ENCODE peak calls at places on chromosomes 16 and 17, in nine cellular contexts. One of them, this sample, is unnamed.

GRCh38 chr16:3503513-3503912 is 2.7 kb downstream of the CLUAP1 start:
- DNase-seq in right cardiac atrium: no peak
- DNase-seq in spleen: peak; percentile 45
- DNase-seq in Peyer's patch: peak; percentile 52
- DNase-seq in cardiac muscle cell: no peak
- DNase-seq in CD4-positive, CD25-positive, alpha-beta regulatory T cell: no peak
- DNase-seq in GM12878: no peak
- DNase-seq in GM12865: peak; percentile 48
- DNase-seq in small intestine: peak; percentile 53
- DNase-seq in this sample: no peak

GRCh38 chr17:744937-745336 is 7.1 kb downstream of the GEMIN4 start:
- DNase-seq in GM12865: no peak
- DNase-seq in spleen: no peak
- DNase-seq in GM12878: no peak
- DNase-seq in right cardiac atrium: no peak
- DNase-seq in Peyer's patch: no peak
- DNase-seq in cardiac muscle cell: no peak
- DNase-seq in small intestine: no peak
- DNase-seq in CD4-positive, CD25-positive, alpha-beta regulatory T cell: no peak
- DNase-seq in this sample: no peak

GRCh38 chr16:31403590-31404352 is 10.6 kb downstream of the ITGAD start:
- DNase-seq in cardiac muscle cell: no peak
- DNase-seq in GM12865: no peak
- DNase-seq in spleen: peak; percentile 65
- DNase-seq in right cardiac atrium: no peak
- DNase-seq in CD4-positive, CD25-positive, alpha-beta regulatory T cell: no peak
- DNase-seq in small intestine: no peak
- DNase-seq in Peyer's patch: no peak
- DNase-seq in GM12878: no peak
- DNase-seq in this sample: no peak

GRCh38 chr17:40560592-40561293 is 4.5 kb downstream of the CCR7 start:
- DNase-seq in cardiac muscle cell: peak; percentile 77
- DNase-seq in GM12865: peak; percentile 97
- DNase-seq in right cardiac atrium: no peak
- DNase-seq in spleen: peak; percentile 82
- DNase-seq in GM12878: peak; percentile 96
- DNase-seq in small intestine: peak; percentile 31
- DNase-seq in Peyer's patch: peak; percentile 86
- DNase-seq in CD4-positive, CD25-positive, alpha-beta regulatory T cell: peak; percentile 67
- DNase-seq in this sample: peak; percentile 67

GRCh38 chr16:83171396-83171795 is 544.6 kb downstream of the CDH13 start:
- DNase-seq in CD4-positive, CD25-positive, alpha-beta regulatory T cell: no peak
- DNase-seq in cardiac muscle cell: no peak
- DNase-seq in GM12865: no peak
- DNase-seq in spleen: no peak
- DNase-seq in GM12878: no peak
- DNase-seq in right cardiac atrium: no peak
- DNase-seq in small intestine: no peak
- DNase-seq in Peyer's patch: no peak
- DNase-seq in this sample: no peak

GRCh38 chr16:67449739-67450138 is 18.8 kb downstream of the HSD11B2 start:
- DNase-seq in small intestine: no peak
- DNase-seq in GM12878: no peak
- DNase-seq in spleen: no peak
- DNase-seq in CD4-positive, CD25-positive, alpha-beta regulatory T cell: no peak
- DNase-seq in GM12865: no peak
- DNase-seq in cardiac muscle cell: no peak
- DNase-seq in Peyer's patch: no peak
- DNase-seq in right cardiac atrium: peak; percentile 84
- DNase-seq in this sample: no peak

GRCh38 chr17:78708510-78708973 is 73.5 kb downstream of the CYTH1 start:
- DNase-seq in CD4-positive, CD25-positive, alpha-beta regulatory T cell: peak; percentile 34
- DNase-seq in GM12878: no peak
- DNase-seq in right cardiac atrium: peak; percentile 87
- DNase-seq in cardiac muscle cell: peak; percentile 89
- DNase-seq in small intestine: peak; percentile 81
- DNase-seq in spleen: peak; percentile 88
- DNase-seq in GM12865: peak; percentile 93
- DNase-seq in Peyer's patch: peak; percentile 80
- DNase-seq in this sample: peak; percentile 65

GRCh38 chr16:1436731-1437355 is 6.0 kb downstream of the PERCC1 start:
- DNase-seq in CD4-positive, CD25-positive, alpha-beta regulatory T cell: no peak
- DNase-seq in cardiac muscle cell: no peak
- DNase-seq in spleen: no peak
- DNase-seq in Peyer's patch: no peak
- DNase-seq in GM12878: no peak
- DNase-seq in small intestine: no peak
- DNase-seq in right cardiac atrium: no peak
- DNase-seq in GM12865: no peak
- DNase-seq in this sample: no peak

GRCh38 chr16:66524601-66525164 is 25.2 kb downstream of the TK2 start:
- DNase-seq in cardiac muscle cell: no peak
- DNase-seq in spleen: peak; percentile 89
- DNase-seq in right cardiac atrium: no peak
- DNase-seq in Peyer's patch: peak; percentile 89
- DNase-seq in CD4-positive, CD25-positive, alpha-beta regulatory T cell: no peak
- DNase-seq in GM12865: peak; percentile 89
- DNase-seq in GM12878: peak; percentile 85
- DNase-seq in small intestine: peak; percentile 35
- DNase-seq in this sample: no peak

GRCh38 chr17:69551212-69552010 is 136.9 kb downstream of the MAP2K6 start:
- DNase-seq in spleen: no peak
- DNase-seq in Peyer's patch: no peak
- DNase-seq in right cardiac atrium: no peak
- DNase-seq in GM12865: no peak
- DNase-seq in GM12878: no peak
- DNase-seq in CD4-positive, CD25-positive, alpha-beta regulatory T cell: no peak
- DNase-seq in cardiac muscle cell: peak; percentile 9
- DNase-seq in small intestine: no peak
- DNase-seq in this sample: no peak

GRCh38 chr16:25691519-25692091 is at the start of gene HS3ST4:
- DNase-seq in spleen: no peak
- DNase-seq in Peyer's patch: no peak
- DNase-seq in GM12865: no peak
- DNase-seq in CD4-positive, CD25-positive, alpha-beta regulatory T cell: no peak
- DNase-seq in cardiac muscle cell: no peak
- DNase-seq in right cardiac atrium: no peak
- DNase-seq in small intestine: no peak
- DNase-seq in GM12878: no peak
- DNase-seq in this sample: no peak
- H3K4me3 ChIP-seq in spleen: no peak within 1 kb of the TSS
- H3K4me3 ChIP-seq in Peyer's patch: no peak within 1 kb of the TSS
- H3K4me3 ChIP-seq in GM12865: no peak within 1 kb of the TSS
- H3K4me3 ChIP-seq in CD4-positive, CD25-positive, alpha-beta regulatory T cell: no peak within 1 kb of the TSS
- H3K4me3 ChIP-seq in cardiac muscle cell: peak within 1 kb of the TSS; percentile 73
- H3K4me3 ChIP-seq in right cardiac atrium: peak within 1 kb of the TSS; percentile 69
- H3K4me3 ChIP-seq in small intestine: no peak within 1 kb of the TSS
- H3K4me3 ChIP-seq in GM12878: no peak within 1 kb of the TSS
- H3K4me3 ChIP-seq in this sample: no peak within 1 kb of the TSS

GRCh38 chr17:49224997-49225337 is 5.6 kb downstream of the PHOSPHO1 start:
- DNase-seq in cardiac muscle cell: no peak
- DNase-seq in CD4-positive, CD25-positive, alpha-beta regulatory T cell: no peak
- DNase-seq in spleen: no peak
- DNase-seq in GM12878: no peak
- DNase-seq in Peyer's patch: no peak
- DNase-seq in GM12865: no peak
- DNase-seq in right cardiac atrium: no peak
- DNase-seq in small intestine: no peak
- DNase-seq in this sample: no peak

GRCh38 chr17:49224198-49224996 is 6.2 kb downstream of the PHOSPHO1 start:
- DNase-seq in GM12878: no peak
- DNase-seq in Peyer's patch: peak; percentile 83
- DNase-seq in GM12865: peak; percentile 65
- DNase-seq in right cardiac atrium: peak; percentile 69
- DNase-seq in spleen: peak; percentile 94
- DNase-seq in cardiac muscle cell: no peak
- DNase-seq in CD4-positive, CD25-positive, alpha-beta regulatory T cell: peak; percentile 18
- DNase-seq in small intestine: peak; percentile 42
- DNase-seq in this sample: no peak

GRCh38 chr17:49223168-49223516 is 7.4 kb downstream of the PHOSPHO1 start:
- DNase-seq in GM12865: no peak
- DNase-seq in Peyer's patch: no peak
- DNase-seq in spleen: no peak
- DNase-seq in small intestine: no peak
- DNase-seq in GM12878: no peak
- DNase-seq in CD4-positive, CD25-positive, alpha-beta regulatory T cell: no peak
- DNase-seq in cardiac muscle cell: no peak
- DNase-seq in right cardiac atrium: no peak
- DNase-seq in this sample: no peak

GRCh38 chr17:49225554-49226236 is 4.9 kb downstream of the PHOSPHO1 start:
- DNase-seq in cardiac muscle cell: no peak
- DNase-seq in GM12865: no peak
- DNase-seq in right cardiac atrium: no peak
- DNase-seq in spleen: no peak
- DNase-seq in small intestine: no peak
- DNase-seq in GM12878: no peak
- DNase-seq in Peyer's patch: no peak
- DNase-seq in CD4-positive, CD25-positive, alpha-beta regulatory T cell: no peak
- DNase-seq in this sample: no peak

GRCh38 chr17:49223517-49224197 is 6.9 kb downstream of the PHOSPHO1 start:
- DNase-seq in cardiac muscle cell: peak; percentile 34
- DNase-seq in spleen: peak; percentile 91
- DNase-seq in CD4-positive, CD25-positive, alpha-beta regulatory T cell: peak; percentile 44
- DNase-seq in Peyer's patch: peak; percentile 85
- DNase-seq in GM12865: peak; percentile 54
- DNase-seq in small intestine: peak; percentile 36
- DNase-seq in right cardiac atrium: peak; percentile 87
- DNase-seq in GM12878: no peak
- DNase-seq in this sample: no peak
- H3K4me3 ChIP-seq in cardiac muscle cell: no peak overlapping the region
- H3K4me3 ChIP-seq in spleen: peak overlapping the region; percentile 45
- H3K4me3 ChIP-seq in CD4-positive, CD25-positive, alpha-beta regulatory T cell: peak overlapping the region; percentile 48
- H3K4me3 ChIP-seq in Peyer's patch: peak overlapping the region; percentile 42
- H3K4me3 ChIP-seq in GM12865: no peak overlapping the region
- H3K4me3 ChIP-seq in small intestine: no peak overlapping the region
- H3K4me3 ChIP-seq in right cardiac atrium: no peak overlapping the region
- H3K4me3 ChIP-seq in GM12878: peak overlapping the region; percentile 48
- H3K4me3 ChIP-seq in this sample: no peak overlapping the region

GRCh38 chr17:79988163-79988971 is 47.3 kb downstream of the TBC1D16 start:
- DNase-seq in cardiac muscle cell: peak; percentile 77
- DNase-seq in GM12865: no peak
- DNase-seq in right cardiac atrium: peak; percentile 78
- DNase-seq in Peyer's patch: peak; percentile 76
- DNase-seq in spleen: peak; percentile 72
- DNase-seq in GM12878: no peak
- DNase-seq in CD4-positive, CD25-positive, alpha-beta regulatory T cell: no peak
- DNase-seq in small intestine: peak; percentile 80
- DNase-seq in this sample: peak; percentile 49

GRCh38 chr17:79986441-79987186 is 49.1 kb downstream of the TBC1D16 start:
- DNase-seq in cardiac muscle cell: peak; percentile 66
- DNase-seq in small intestine: no peak
- DNase-seq in GM12878: no peak
- DNase-seq in CD4-positive, CD25-positive, alpha-beta regulatory T cell: no peak
- DNase-seq in GM12865: no peak
- DNase-seq in spleen: peak; percentile 85
- DNase-seq in Peyer's patch: no peak
- DNase-seq in right cardiac atrium: peak; percentile 76
- DNase-seq in this sample: no peak

GRCh38 chr17:79989106-79989835 is 46.4 kb downstream of the TBC1D16 start:
- DNase-seq in cardiac muscle cell: no peak
- DNase-seq in Peyer's patch: no peak
- DNase-seq in spleen: peak; percentile 56
- DNase-seq in CD4-positive, CD25-positive, alpha-beta regulatory T cell: no peak
- DNase-seq in GM12878: no peak
- DNase-seq in GM12865: no peak
- DNase-seq in right cardiac atrium: peak; percentile 33
- DNase-seq in small intestine: no peak
- DNase-seq in this sample: no peak

GRCh38 chr17:79987187-79987889 is 48.3 kb downstream of the TBC1D16 start:
- DNase-seq in GM12878: no peak
- DNase-seq in small intestine: no peak
- DNase-seq in GM12865: no peak
- DNase-seq in CD4-positive, CD25-positive, alpha-beta regulatory T cell: no peak
- DNase-seq in Peyer's patch: no peak
- DNase-seq in right cardiac atrium: peak; percentile 11
- DNase-seq in spleen: peak; percentile 36
- DNase-seq in cardiac muscle cell: no peak
- DNase-seq in this sample: no peak

DNA sequence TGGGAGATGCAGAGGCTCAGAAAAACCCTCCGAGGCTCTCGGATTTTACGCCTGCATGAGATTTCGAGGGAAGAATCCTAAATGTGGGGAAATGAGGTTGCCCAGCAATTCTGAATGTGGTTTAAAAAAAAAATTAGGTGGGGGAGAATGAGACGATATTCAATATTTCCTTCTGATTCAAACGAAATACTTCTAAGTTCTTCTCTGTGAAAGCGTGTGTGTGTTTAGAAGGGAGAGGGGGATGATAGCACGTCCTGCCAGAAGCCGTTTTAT is 47.8 kb downstream of the TBC1D16 start:
- DNase-seq in spleen: no peak
- DNase-seq in right cardiac atrium: no peak
- DNase-seq in CD4-positive, CD25-positive, alpha-beta regulatory T cell: no peak
- DNase-seq in GM12878: no peak
- DNase-seq in cardiac muscle cell: no peak
- DNase-seq in Peyer's patch: no peak
- DNase-seq in GM12865: no peak
- DNase-seq in small intestine: no peak
- DNase-seq in this sample: no peak
- H3K4me3 ChIP-seq in spleen: no peak overlapping the region
- H3K4me3 ChIP-seq in right cardiac atrium: no peak overlapping the region
- H3K4me3 ChIP-seq in CD4-positive, CD25-positive, alpha-beta regulatory T cell: no peak overlapping the region
- H3K4me3 ChIP-seq in GM12878: no peak overlapping the region
- H3K4me3 ChIP-seq in cardiac muscle cell: no peak overlapping the region
- H3K4me3 ChIP-seq in Peyer's patch: no peak overlapping the region
- H3K4me3 ChIP-seq in GM12865: no peak overlapping the region
- H3K4me3 ChIP-seq in small intestine: no peak overlapping the region
- H3K4me3 ChIP-seq in this sample: no peak overlapping the region

GRCh38 chr17:74430385-74430705 is 1.5 kb upstream of the GPRC5C start:
- DNase-seq in cardiac muscle cell: no peak
- DNase-seq in CD4-positive, CD25-positive, alpha-beta regulatory T cell: no peak
- DNase-seq in spleen: no peak
- DNase-seq in GM12878: no peak
- DNase-seq in right cardiac atrium: no peak
- DNase-seq in GM12865: no peak
- DNase-seq in small intestine: no peak
- DNase-seq in Peyer's patch: no peak
- DNase-seq in this sample: no peak

GRCh38 chr17:74431568-74432483 is at the start of gene GPRC5C:
- DNase-seq in GM12878: no peak
- DNase-seq in CD4-positive, CD25-positive, alpha-beta regulatory T cell: no peak
- DNase-seq in right cardiac atrium: peak; percentile 91
- DNase-seq in small intestine: peak; percentile 93
- DNase-seq in Peyer's patch: peak; percentile 92
- DNase-seq in GM12865: peak; percentile 52
- DNase-seq in spleen: peak; percentile 84
- DNase-seq in cardiac muscle cell: peak; percentile 84
- DNase-seq in this sample: no peak

GRCh38 chr17:74430706-74431567 is 951 bp upstream of the GPRC5C start:
- DNase-seq in GM12865: peak; percentile 63
- DNase-seq in CD4-positive, CD25-positive, alpha-beta regulatory T cell: no peak
- DNase-seq in cardiac muscle cell: peak; percentile 96
- DNase-seq in GM12878: peak; percentile 26
- DNase-seq in Peyer's patch: peak; percentile 86
- DNase-seq in right cardiac atrium: peak; percentile 92
- DNase-seq in small intestine: peak; percentile 89
- DNase-seq in spleen: peak; percentile 81
- DNase-seq in this sample: peak; percentile 55

GRCh38 chr17:74427763-74428153 is 4.1 kb upstream of the GPRC5C start:
- DNase-seq in CD4-positive, CD25-positive, alpha-beta regulatory T cell: no peak
- DNase-seq in GM12878: no peak
- DNase-seq in cardiac muscle cell: no peak
- DNase-seq in spleen: no peak
- DNase-seq in small intestine: no peak
- DNase-seq in Peyer's patch: no peak
- DNase-seq in GM12865: no peak
- DNase-seq in right cardiac atrium: peak; percentile 13
- DNase-seq in this sample: no peak

GRCh38 chr17:74429604-74430384 is 2.1 kb upstream of the GPRC5C start:
- DNase-seq in GM12865: no peak
- DNase-seq in cardiac muscle cell: no peak
- DNase-seq in CD4-positive, CD25-positive, alpha-beta regulatory T cell: no peak
- DNase-seq in spleen: no peak
- DNase-seq in Peyer's patch: peak; percentile 77
- DNase-seq in GM12878: no peak
- DNase-seq in small intestine: peak; percentile 69
- DNase-seq in right cardiac atrium: peak; percentile 72
- DNase-seq in this sample: no peak
- H3K4me3 ChIP-seq in GM12865: no peak overlapping the region
- H3K4me3 ChIP-seq in cardiac muscle cell: peak overlapping the region; percentile 79
- H3K4me3 ChIP-seq in CD4-positive, CD25-positive, alpha-beta regulatory T cell: no peak overlapping the region
- H3K4me3 ChIP-seq in spleen: peak overlapping the region; percentile 52
- H3K4me3 ChIP-seq in Peyer's patch: no peak overlapping the region
- H3K4me3 ChIP-seq in GM12878: no peak overlapping the region
- H3K4me3 ChIP-seq in small intestine: no peak overlapping the region
- H3K4me3 ChIP-seq in right cardiac atrium: peak overlapping the region; percentile 57
- H3K4me3 ChIP-seq in this sample: no peak overlapping the region